ENCODE peak calls at places on chromosome 19, in seven cellular contexts. One of them, this sample, is unnamed.
A peak's percentile ranks its signal among the peaks of the same experiment; 100 is the strongest.

GRCh38 chr19:23823952-23824389 is 65.3 kb upstream of the ZNF681 start:
- DNase-seq in HEK293T: no peak
- DNase-seq in AG09309: no peak
- DNase-seq in kidney tubule cell: peak; percentile 62
- DNase-seq in stromal cell of bone marrow: no peak
- DNase-seq in aorta: no peak
- DNase-seq in NCI-H1417: peak; percentile 1
- DNase-seq in this sample: no peak

GRCh38 chr19:3554254-3555083 is 2.9 kb downstream of the MFSD12 start:
- DNase-seq in NCI-H1417: no peak
- DNase-seq in HEK293T: no peak
- DNase-seq in aorta: no peak
- DNase-seq in stromal cell of bone marrow: no peak
- DNase-seq in kidney tubule cell: peak; percentile 73
- DNase-seq in AG09309: no peak
- DNase-seq in this sample: no peak

GRCh38 chr19:46520616-46521015 is 24.9 kb upstream of the PNMA8B start:
- DNase-seq in HEK293T: no peak
- DNase-seq in NCI-H1417: no peak
- DNase-seq in AG09309: no peak
- DNase-seq in aorta: no peak
- DNase-seq in stromal cell of bone marrow: no peak
- DNase-seq in kidney tubule cell: no peak
- DNase-seq in this sample: no peak

GRCh38 chr19:30704716-30705115 is 332.5 kb downstream of the ZNF536 start:
- DNase-seq in kidney tubule cell: no peak
- DNase-seq in aorta: no peak
- DNase-seq in stromal cell of bone marrow: no peak
- DNase-seq in HEK293T: no peak
- DNase-seq in AG09309: no peak
- DNase-seq in NCI-H1417: no peak
- DNase-seq in this sample: no peak

GRCh38 chr19:18718015-18718526 is 34.6 kb downstream of the CRTC1 start:
- DNase-seq in stromal cell of bone marrow: no peak
- DNase-seq in kidney tubule cell: no peak
- DNase-seq in aorta: no peak
- DNase-seq in NCI-H1417: no peak
- DNase-seq in HEK293T: no peak
- DNase-seq in AG09309: no peak
- DNase-seq in this sample: no peak

GRCh38 chr19:16886305-16886880 is 2.4 kb upstream of the F2RL3 start:
- DNase-seq in stromal cell of bone marrow: peak; percentile 17
- DNase-seq in HEK293T: no peak
- DNase-seq in NCI-H1417: no peak
- DNase-seq in AG09309: no peak
- DNase-seq in kidney tubule cell: peak; percentile 20
- DNase-seq in aorta: no peak
- DNase-seq in this sample: peak; percentile 51

GRCh38 chr19:24101459-24102122 is 14.6 kb downstream of the ZNF254 start:
- DNase-seq in NCI-H1417: no peak
- DNase-seq in aorta: no peak
- DNase-seq in AG09309: no peak
- DNase-seq in kidney tubule cell: no peak
- DNase-seq in stromal cell of bone marrow: no peak
- DNase-seq in HEK293T: no peak
- DNase-seq in this sample: no peak

GRCh38 chr19:46787331-46788100 is 878 bp downstream of the SLC1A5 start:
- DNase-seq in HEK293T: peak; percentile 46
- DNase-seq in AG09309: no peak
- DNase-seq in aorta: peak; percentile 72
- DNase-seq in NCI-H1417: peak; percentile 79
- DNase-seq in stromal cell of bone marrow: no peak
- DNase-seq in kidney tubule cell: peak; percentile 76
- DNase-seq in this sample: no peak

GRCh38 chr19:42683917-42684513 is 56.3 kb downstream of the PSG3 start:
- DNase-seq in kidney tubule cell: peak; percentile 29
- DNase-seq in stromal cell of bone marrow: peak; percentile 8
- DNase-seq in AG09309: no peak
- DNase-seq in HEK293T: no peak
- DNase-seq in NCI-H1417: no peak
- DNase-seq in aorta: no peak
- DNase-seq in this sample: peak; percentile 2

GRCh38 chr19:29812080-29812880 is 489 bp downstream of the CCNE1 start:
- DNase-seq in NCI-H1417: peak; percentile 27
- DNase-seq in AG09309: no peak
- DNase-seq in kidney tubule cell: no peak
- DNase-seq in aorta: peak; percentile 52
- DNase-seq in HEK293T: no peak
- DNase-seq in stromal cell of bone marrow: no peak
- DNase-seq in this sample: no peak

GRCh38 chr19:13029893-13030292 is 34.6 kb downstream of the NFIX start:
- DNase-seq in stromal cell of bone marrow: no peak
- DNase-seq in NCI-H1417: no peak
- DNase-seq in aorta: peak; percentile 60
- DNase-seq in HEK293T: no peak
- DNase-seq in AG09309: no peak
- DNase-seq in kidney tubule cell: no peak
- DNase-seq in this sample: no peak

GRCh38 chr19:31070676-31071075 is 278.6 kb downstream of the TSHZ3 start:
- DNase-seq in NCI-H1417: no peak
- DNase-seq in HEK293T: no peak
- DNase-seq in kidney tubule cell: no peak
- DNase-seq in aorta: no peak
- DNase-seq in AG09309: no peak
- DNase-seq in stromal cell of bone marrow: no peak
- DNase-seq in this sample: no peak

GRCh38 chr19:32091196-32091595 is 254.2 kb upstream of the ZNF507 start:
- DNase-seq in aorta: no peak
- DNase-seq in HEK293T: no peak
- DNase-seq in stromal cell of bone marrow: no peak
- DNase-seq in kidney tubule cell: no peak
- DNase-seq in AG09309: no peak
- DNase-seq in NCI-H1417: no peak
- DNase-seq in this sample: no peak

GRCh38 chr19:44998025-44998424 is 3.2 kb upstream of the RELB start:
- DNase-seq in kidney tubule cell: no peak
- DNase-seq in aorta: no peak
- DNase-seq in stromal cell of bone marrow: no peak
- DNase-seq in AG09309: no peak
- DNase-seq in HEK293T: no peak
- DNase-seq in NCI-H1417: no peak
- DNase-seq in this sample: no peak